ENCODE peak calls at places on chromosomes 1 and 21, in eight cellular contexts. X is HTR-8/SVneo, C is amniotic epithelial cell, B is cardiac fibroblast, D is kidney tubule cell, N is NCI-H1436 treated with DMSO at 0.1 percent for 48 hours, Q is ecto neural progenitor cell, S is activated T-cell treated with anti-CD3 and anti-CD28 coated beads for 48 hours. O is an unnamed sample.

GRCh38 chr21:33734818-33735217 is 92.5 kb downstream of the ITSN1 start:
- DNase-seq in X (no peak), C (no peak), B (no peak), D (no peak), N (no peak), Q (no peak), S (no peak), O (no peak)

GRCh38 chr1:79259390-79260336 is 253.1 kb upstream of the ADGRL4 start:
- DNase-seq in X (peak), C (peak), B (peak), D (peak), N (no peak), Q (no peak), S (no peak), O (peak)

GRCh38 chr1:172630868-172631267 is 28.0 kb upstream of the FASLG start:
- DNase-seq in X (no peak), C (peak), B (peak), D (peak), N (no peak), Q (no peak), S (no peak), O (peak)

GRCh38 chr1:174964261-174964984 is 35.3 kb upstream of the CACYBP start:
- DNase-seq in X (no peak), C (peak), B (peak), D (peak), N (no peak), Q (no peak), S (no peak), O (peak)

GRCh38 chr1:45187735-45188134 is 18.7 kb downstream of the ZSWIM5 start:
- DNase-seq in X (no peak), C (no peak), B (peak), D (no peak), N (no peak), Q (no peak), S (no peak), O (no peak)

GRCh38 chr1:61082336-61083013 is at the start of gene NFIA:
- DNase-seq in X (no peak), C (peak), B (peak), D (peak), N (no peak), Q (peak), S (no peak), O (peak)

GRCh38 chr1:162003825-162004205 is 19.9 kb downstream of the OLFML2B start:
- DNase-seq in X (peak), C (peak), B (peak), D (peak), N (no peak), Q (no peak), S (no peak), O (no peak)

GRCh38 chr1:55402117-55402516 is 187.0 kb upstream of the USP24 start:
- DNase-seq in X (no peak), C (peak), B (peak), D (peak), N (no peak), Q (no peak), S (no peak), O (no peak)

GRCh38 chr1:109263597-109264378 is 14.4 kb downstream of the CELSR2 start:
- DNase-seq in X (peak), C (peak), B (peak), D (peak), N (no peak), Q (peak), S (peak), O (peak)

GRCh38 chr1:157154940-157155514 is 16.8 kb upstream of the ETV3 start:
- DNase-seq in X (no peak), C (peak), B (peak), D (peak), N (no peak), Q (no peak), S (no peak), O (peak)

GRCh38 chr1:25996966-25997758 is 701 bp downstream of the PAFAH2 start:
- DNase-seq in X (no peak), C (peak), B (peak), D (peak), N (no peak), Q (no peak), S (no peak), O (no peak)

GRCh38 chr21:38824124-38824822 is 18.5 kb downstream of the ETS2 start:
- DNase-seq in X (no peak), C (peak), B (peak), D (no peak), N (no peak), Q (no peak), S (no peak), O (no peak)

GRCh38 chr1:1173793-1174415 is at the start of gene TTLL10:
- DNase-seq in X (no peak), C (no peak), B (no peak), D (no peak), N (no peak), Q (peak), S (no peak), O (no peak)

GRCh38 chr1:219331424-219331823 is 157.7 kb downstream of the LYPLAL1 start:
- DNase-seq in X (no peak), C (no peak), B (no peak), D (no peak), N (no peak), Q (no peak), S (no peak), O (no peak)

GRCh38 chr1:32494196-32494595 is 29.3 kb downstream of the ZBTB8B start:
- DNase-seq in X (no peak), C (peak), B (peak), D (no peak), N (no peak), Q (no peak), S (no peak), O (no peak)